ENCODE peak calls at places on chromosomes 1 and 21, in seven cellular contexts. U is body of pancreas, O is transverse colon, Z is breast epithelium, A is stomach, P is uterus, F is tibial nerve. W is an unnamed sample. For H3K4me1, the result is how much of the 10 kb centered on the place peaks cover.

GRCh38 chr1:203692565-203693470 is 66.2 kb downstream of the ATP2B4 start:
- DNase-seq in P (peak), F (peak), A (peak), O (peak), U (peak), Z (peak), W (peak)

GRCh38 chr1:201156346-201156745 is 2.1 kb upstream of the TMEM9 start:
- DNase-seq in Z (no peak), A (no peak), O (no peak), P (no peak), F (no peak), U (no peak), W (no peak)

GRCh38 chr1:2134604-2135307 is 59.8 kb downstream of the FAAP20 start:
- DNase-seq in A (no peak), P (no peak), O (no peak), F (no peak), U (no peak), Z (no peak), W (no peak)

GRCh38 chr1:9842073-9842711 is 18.4 kb upstream of the CLSTN1 start:
- DNase-seq in Z (no peak), P (no peak), U (no peak), O (no peak), A (no peak), F (no peak), W (no peak)

GRCh38 chr1:39132505-39133339 is 71.8 kb upstream of the MACF1 start:
- DNase-seq in U (peak), F (no peak), P (peak), Z (peak), O (peak), A (peak), W (peak)

GRCh38 chr1:196128835-196129234 is 479.4 kb downstream of the KCNT2 start:
- DNase-seq in U (no peak), F (no peak), P (no peak), Z (no peak), O (no peak), A (no peak), W (no peak)

GRCh38 chr1:248818505-248819374 is 7.0 kb downstream of the SH3BP5L start:
- DNase-seq in O (no peak), F (no peak), P (no peak), Z (no peak), A (no peak), U (no peak), W (peak)

GRCh38 chr1:211332839-211333238 is 6.2 kb downstream of the TRAF5 start:
- DNase-seq in P (no peak), Z (no peak), F (no peak), U (no peak), A (no peak), O (no peak), W (no peak)

GRCh38 chr21:46295177-46295711 is 9.1 kb downstream of the YBEY start:
- DNase-seq in P (no peak), F (no peak), Z (no peak), O (no peak), U (no peak), A (no peak), W (no peak)

GRCh38 chr1:85277027-85277625 is 694 bp upstream of the BCL10 start:
- DNase-seq in P (no peak), A (no peak), F (no peak), U (no peak), Z (no peak), O (no peak), W (no peak)

DNA sequence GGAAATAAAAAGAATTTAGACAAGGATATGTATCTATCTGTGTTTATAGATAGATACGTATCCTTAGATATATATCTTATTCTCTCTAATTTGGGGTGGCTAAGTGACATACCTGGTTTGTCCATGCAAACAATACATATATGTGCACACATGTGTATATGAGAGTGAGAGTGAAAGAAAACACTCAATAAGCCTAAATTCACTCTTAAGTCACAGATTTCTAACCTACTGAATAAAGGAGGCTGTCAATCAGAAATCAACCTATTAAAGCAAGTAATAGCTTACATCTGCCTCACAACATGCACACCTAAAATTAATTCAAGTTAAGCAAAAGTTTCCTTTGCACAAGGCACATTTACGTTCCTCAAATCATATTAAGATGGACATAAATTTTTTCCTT is 106.9 kb upstream of the LBR start:
- DNase-seq in F (no peak), U (no peak), A (no peak), P (no peak), Z (no peak), O (no peak), W (no peak)
- H3K4me1 ChIP-seq in F (under half), U (under half), A (under half), P (under half), Z (under half), O (under half), W (under half)

GRCh38 chr1:224432141-224432540 is 2.5 kb downstream of the WDR26 start:
- DNase-seq in U (no peak), O (no peak), A (no peak), Z (no peak), P (no peak), F (no peak), W (no peak)

GRCh38 chr1:224431726-224432125 is 2.9 kb downstream of the WDR26 start:
- DNase-seq in P (no peak), A (no peak), F (no peak), O (no peak), U (no peak), Z (no peak), W (no peak)

GRCh38 chr1:224432672-224433040 is 1.9 kb downstream of the WDR26 start:
- DNase-seq in F (no peak), P (no peak), A (no peak), O (no peak), U (no peak), Z (no peak), W (no peak)

GRCh38 chr1:224433671-224434446 is 738 bp downstream of the WDR26 start:
- DNase-seq in F (peak), O (peak), A (peak), Z (no peak), U (peak), P (peak), W (peak)

DNA sequence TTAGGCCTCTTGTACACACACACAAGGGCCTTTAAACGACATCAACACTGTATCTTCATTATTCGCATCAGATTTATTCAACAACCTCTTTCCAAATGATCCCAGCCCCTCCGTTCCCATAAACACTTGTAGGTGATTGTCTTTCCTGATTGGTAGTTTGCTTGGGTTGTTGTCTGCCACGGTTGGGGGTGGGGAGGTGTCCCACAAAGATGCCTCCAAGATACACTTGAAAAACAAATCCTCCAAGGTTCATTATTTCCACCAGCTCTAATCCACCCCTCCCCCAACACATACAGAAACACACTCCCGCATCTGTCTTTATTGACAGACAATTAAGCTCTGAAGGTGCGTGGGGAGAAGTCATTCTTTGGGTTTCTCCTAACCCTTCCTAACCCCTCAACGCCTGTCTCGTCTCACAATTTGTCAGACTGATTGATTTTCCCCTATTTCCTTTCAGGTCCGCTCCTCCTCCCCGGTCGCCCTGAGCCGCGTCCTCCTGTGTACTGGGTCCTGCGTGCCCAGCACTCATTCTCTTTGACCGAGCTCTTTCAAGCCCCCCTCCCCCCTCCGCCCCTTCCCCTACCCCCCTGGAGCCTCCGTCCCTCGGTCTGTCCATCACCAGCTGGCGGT is 1.4 kb downstream of the WDR26 start:
- DNase-seq in F (peak), P (no peak), Z (no peak), U (peak), O (peak), A (no peak), W (peak)
- TF ChIP-seq POLR2A in F (no peak), P (no peak), Z (no peak), U (no peak), O (no peak), A (no peak), W (no peak)

DNA sequence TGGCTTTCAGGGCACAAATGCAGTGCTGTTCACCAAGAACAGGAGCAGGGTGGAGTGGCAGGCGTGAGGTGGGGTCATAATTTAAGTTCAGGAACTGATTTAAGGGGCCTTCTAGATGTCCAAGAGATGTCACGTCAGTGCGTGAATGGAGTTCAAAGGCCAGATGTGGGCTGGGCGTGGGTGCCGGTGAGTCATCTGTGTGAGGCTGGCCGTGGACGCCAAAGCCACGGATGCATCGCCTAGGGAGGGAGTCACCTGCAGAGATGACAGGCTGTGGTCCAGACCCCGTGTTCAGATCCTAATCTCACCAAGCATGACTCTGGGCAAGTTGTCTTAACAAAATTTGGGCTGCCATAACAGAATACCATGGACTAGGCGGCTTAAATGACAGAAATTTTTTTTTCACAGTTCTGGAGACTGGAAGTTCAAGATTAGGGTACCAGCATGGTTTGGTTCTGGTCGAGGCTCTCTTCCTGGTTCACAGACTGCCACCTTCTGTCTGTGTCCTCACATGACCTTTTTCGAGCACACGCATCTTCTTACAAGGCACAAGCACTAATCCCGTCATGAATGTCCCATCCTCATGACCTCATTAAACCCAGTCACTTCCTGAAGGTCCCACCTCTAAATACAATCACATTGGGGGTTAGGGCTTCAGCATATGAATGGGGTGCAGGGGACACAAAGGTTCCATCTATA is 109.6 kb downstream of the PRDM2 start:
- DNase-seq in P (no peak), U (no peak), Z (no peak), F (no peak), O (no peak), A (no peak), W (no peak)
- TF ChIP-seq CTCF in P (no peak), U (no peak), Z (no peak), F (no peak), O (no peak), A (no peak), W (no peak)

GRCh38 chr1:36160949-36161485 is 5.1 kb downstream of the MAP7D1 start:
- DNase-seq in A (peak), F (peak), P (peak), U (peak), O (peak), Z (no peak), W (peak)
- H3K4me1 ChIP-seq in A (half or more), F (under half), P (under half), U (half or more), O (half or more), Z (under half), W (half or more)

DNA sequence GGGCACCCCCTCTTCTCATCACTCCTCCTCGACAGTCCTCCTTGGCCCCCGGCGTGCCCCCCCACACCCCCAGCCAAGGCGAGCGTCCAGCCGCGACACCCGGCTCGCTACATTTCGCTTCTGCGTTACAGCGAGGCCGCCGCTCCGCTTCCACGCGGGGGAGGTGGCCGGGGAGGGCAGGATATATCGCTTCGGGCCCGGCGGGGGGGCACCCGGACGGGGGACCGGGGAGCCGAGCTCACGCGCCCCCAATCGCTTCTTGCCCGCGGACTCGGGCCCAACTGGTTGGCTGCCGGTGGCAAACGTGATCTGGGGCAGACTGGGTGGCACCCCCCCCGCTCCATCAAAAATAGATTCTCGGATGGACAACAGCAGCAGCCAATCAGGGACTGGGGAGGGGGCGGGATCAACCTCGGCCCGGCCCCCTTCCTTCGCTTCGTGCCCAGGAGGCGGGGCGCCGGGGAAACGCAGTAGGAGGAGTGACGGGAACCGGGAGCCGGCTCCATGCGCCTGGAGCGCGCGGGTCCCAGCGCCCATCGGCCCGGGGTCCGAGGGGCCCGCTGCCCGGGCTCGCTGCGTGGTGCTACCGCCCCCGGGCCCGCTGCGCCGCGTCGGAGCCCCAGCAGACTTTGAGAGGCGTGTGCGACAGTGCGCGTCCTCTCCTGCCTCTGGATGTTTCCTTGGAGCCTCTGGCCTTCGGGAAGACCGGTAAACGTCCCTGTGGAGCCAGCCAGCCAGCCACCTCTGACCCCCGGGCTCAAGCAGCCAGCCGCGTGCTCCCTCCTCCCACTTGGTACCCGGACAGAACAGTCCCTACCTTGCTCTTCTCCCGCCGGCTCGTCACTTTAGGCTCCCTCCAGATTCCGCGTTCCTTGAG is at the start of gene SLC41A1:
- DNase-seq in O (peak), A (peak), Z (peak), P (peak), U (peak), F (peak), W (peak)
- TF ChIP-seq POLR2A in O (peak), A (peak), Z (peak), P (peak), U (peak), F (peak), W (peak)